ENCODE peak calls at places on chromosomes 16 and 17, in eight cellular contexts. One of them, this sample, is unnamed.

GRCh38 chr17:44360826-44361225 is 2.8 kb downstream of the FAM171A2 start:
- DNase-seq in A172: no peak
- DNase-seq in activated CD4-positive, alpha-beta T cell treated with anti-CD3 and anti-CD28 coated beads for 36 hours: no peak
- DNase-seq in frontal cortex: no peak
- DNase-seq in stimulated activated naive CD8-positive, alpha-beta T cell treated with anti-CD3 and anti-CD28 coated beads, Interleukin-15, amount 100 ng/mL, for 72 hours: no peak
- DNase-seq in stimulated activated CD8-positive, alpha-beta memory T cell treated with anti-CD3 and anti-CD28 coated beads, Interleukin-15, amount 100 ng/mL, for 4 hours: no peak
- DNase-seq in AG04449: peak; percentile 12
- DNase-seq in effector memory CD8-positive, alpha-beta T cell: no peak
- DNase-seq in this sample: no peak

GRCh38 chr17:12998461-12998860 is 19.4 kb downstream of the ELAC2 start:
- DNase-seq in stimulated activated CD8-positive, alpha-beta memory T cell treated with anti-CD3 and anti-CD28 coated beads, Interleukin-15, amount 100 ng/mL, for 4 hours: no peak
- DNase-seq in A172: no peak
- DNase-seq in effector memory CD8-positive, alpha-beta T cell: no peak
- DNase-seq in activated CD4-positive, alpha-beta T cell treated with anti-CD3 and anti-CD28 coated beads for 36 hours: no peak
- DNase-seq in AG04449: no peak
- DNase-seq in frontal cortex: no peak
- DNase-seq in stimulated activated naive CD8-positive, alpha-beta T cell treated with anti-CD3 and anti-CD28 coated beads, Interleukin-15, amount 100 ng/mL, for 72 hours: no peak
- DNase-seq in this sample: no peak

GRCh38 chr17:64622931-64623654 is 39.0 kb downstream of the SMURF2 start:
- DNase-seq in frontal cortex: no peak
- DNase-seq in AG04449: peak; percentile 26
- DNase-seq in activated CD4-positive, alpha-beta T cell treated with anti-CD3 and anti-CD28 coated beads for 36 hours: no peak
- DNase-seq in effector memory CD8-positive, alpha-beta T cell: no peak
- DNase-seq in stimulated activated naive CD8-positive, alpha-beta T cell treated with anti-CD3 and anti-CD28 coated beads, Interleukin-15, amount 100 ng/mL, for 72 hours: no peak
- DNase-seq in stimulated activated CD8-positive, alpha-beta memory T cell treated with anti-CD3 and anti-CD28 coated beads, Interleukin-15, amount 100 ng/mL, for 4 hours: no peak
- DNase-seq in A172: peak; percentile 93
- DNase-seq in this sample: peak; percentile 23

GRCh38 chr17:1644493-1645206 is 882 bp downstream of the SCARF1 start:
- DNase-seq in stimulated activated naive CD8-positive, alpha-beta T cell treated with anti-CD3 and anti-CD28 coated beads, Interleukin-15, amount 100 ng/mL, for 72 hours: peak; percentile 68
- DNase-seq in effector memory CD8-positive, alpha-beta T cell: no peak
- DNase-seq in stimulated activated CD8-positive, alpha-beta memory T cell treated with anti-CD3 and anti-CD28 coated beads, Interleukin-15, amount 100 ng/mL, for 4 hours: no peak
- DNase-seq in AG04449: no peak
- DNase-seq in frontal cortex: no peak
- DNase-seq in A172: peak; percentile 94
- DNase-seq in activated CD4-positive, alpha-beta T cell treated with anti-CD3 and anti-CD28 coated beads for 36 hours: peak; percentile 68
- DNase-seq in this sample: no peak

GRCh38 chr17:42266918-42267766 is 9.0 kb downstream of the STAT5B start:
- DNase-seq in activated CD4-positive, alpha-beta T cell treated with anti-CD3 and anti-CD28 coated beads for 36 hours: peak; percentile 70
- DNase-seq in AG04449: peak; percentile 46
- DNase-seq in effector memory CD8-positive, alpha-beta T cell: peak; percentile 66
- DNase-seq in stimulated activated naive CD8-positive, alpha-beta T cell treated with anti-CD3 and anti-CD28 coated beads, Interleukin-15, amount 100 ng/mL, for 72 hours: peak; percentile 65
- DNase-seq in A172: peak; percentile 89
- DNase-seq in stimulated activated CD8-positive, alpha-beta memory T cell treated with anti-CD3 and anti-CD28 coated beads, Interleukin-15, amount 100 ng/mL, for 4 hours: no peak
- DNase-seq in frontal cortex: no peak
- DNase-seq in this sample: peak; percentile 95

GRCh38 chr17:31854672-31855071 is 4.4 kb downstream of the COPRS start:
- DNase-seq in effector memory CD8-positive, alpha-beta T cell: no peak
- DNase-seq in A172: no peak
- DNase-seq in stimulated activated CD8-positive, alpha-beta memory T cell treated with anti-CD3 and anti-CD28 coated beads, Interleukin-15, amount 100 ng/mL, for 4 hours: no peak
- DNase-seq in frontal cortex: no peak
- DNase-seq in stimulated activated naive CD8-positive, alpha-beta T cell treated with anti-CD3 and anti-CD28 coated beads, Interleukin-15, amount 100 ng/mL, for 72 hours: no peak
- DNase-seq in activated CD4-positive, alpha-beta T cell treated with anti-CD3 and anti-CD28 coated beads for 36 hours: no peak
- DNase-seq in AG04449: no peak
- DNase-seq in this sample: no peak

GRCh38 chr16:79430129-79430789 is 170.3 kb downstream of the MAF start:
- DNase-seq in frontal cortex: no peak
- DNase-seq in activated CD4-positive, alpha-beta T cell treated with anti-CD3 and anti-CD28 coated beads for 36 hours: no peak
- DNase-seq in A172: no peak
- DNase-seq in stimulated activated naive CD8-positive, alpha-beta T cell treated with anti-CD3 and anti-CD28 coated beads, Interleukin-15, amount 100 ng/mL, for 72 hours: no peak
- DNase-seq in AG04449: no peak
- DNase-seq in effector memory CD8-positive, alpha-beta T cell: no peak
- DNase-seq in stimulated activated CD8-positive, alpha-beta memory T cell treated with anti-CD3 and anti-CD28 coated beads, Interleukin-15, amount 100 ng/mL, for 4 hours: no peak
- DNase-seq in this sample: no peak

GRCh38 chr17:2842464-2842863 is 46.2 kb downstream of the RAP1GAP2 start:
- DNase-seq in frontal cortex: no peak
- DNase-seq in stimulated activated CD8-positive, alpha-beta memory T cell treated with anti-CD3 and anti-CD28 coated beads, Interleukin-15, amount 100 ng/mL, for 4 hours: no peak
- DNase-seq in stimulated activated naive CD8-positive, alpha-beta T cell treated with anti-CD3 and anti-CD28 coated beads, Interleukin-15, amount 100 ng/mL, for 72 hours: no peak
- DNase-seq in effector memory CD8-positive, alpha-beta T cell: no peak
- DNase-seq in AG04449: no peak
- DNase-seq in A172: no peak
- DNase-seq in activated CD4-positive, alpha-beta T cell treated with anti-CD3 and anti-CD28 coated beads for 36 hours: no peak
- DNase-seq in this sample: no peak

GRCh38 chr16:28218109-28218508 is 6.3 kb upstream of the XPO6 start:
- DNase-seq in activated CD4-positive, alpha-beta T cell treated with anti-CD3 and anti-CD28 coated beads for 36 hours: peak; percentile 76
- DNase-seq in effector memory CD8-positive, alpha-beta T cell: peak; percentile 63
- DNase-seq in A172: peak; percentile 52
- DNase-seq in AG04449: no peak
- DNase-seq in stimulated activated CD8-positive, alpha-beta memory T cell treated with anti-CD3 and anti-CD28 coated beads, Interleukin-15, amount 100 ng/mL, for 4 hours: peak; percentile 28
- DNase-seq in frontal cortex: no peak
- DNase-seq in stimulated activated naive CD8-positive, alpha-beta T cell treated with anti-CD3 and anti-CD28 coated beads, Interleukin-15, amount 100 ng/mL, for 72 hours: peak; percentile 71
- DNase-seq in this sample: peak; percentile 23

GRCh38 chr17:17763136-17763535 is 73.7 kb downstream of the SREBF1 start:
- DNase-seq in stimulated activated naive CD8-positive, alpha-beta T cell treated with anti-CD3 and anti-CD28 coated beads, Interleukin-15, amount 100 ng/mL, for 72 hours: no peak
- DNase-seq in effector memory CD8-positive, alpha-beta T cell: no peak
- DNase-seq in activated CD4-positive, alpha-beta T cell treated with anti-CD3 and anti-CD28 coated beads for 36 hours: no peak
- DNase-seq in A172: no peak
- DNase-seq in AG04449: no peak
- DNase-seq in frontal cortex: no peak
- DNase-seq in stimulated activated CD8-positive, alpha-beta memory T cell treated with anti-CD3 and anti-CD28 coated beads, Interleukin-15, amount 100 ng/mL, for 4 hours: no peak
- DNase-seq in this sample: no peak

GRCh38 chr16:1989826-1990335 is at the start of gene SYNGR3:
- DNase-seq in frontal cortex: no peak
- DNase-seq in A172: no peak
- DNase-seq in AG04449: no peak
- DNase-seq in activated CD4-positive, alpha-beta T cell treated with anti-CD3 and anti-CD28 coated beads for 36 hours: peak; percentile 47
- DNase-seq in effector memory CD8-positive, alpha-beta T cell: no peak
- DNase-seq in stimulated activated CD8-positive, alpha-beta memory T cell treated with anti-CD3 and anti-CD28 coated beads, Interleukin-15, amount 100 ng/mL, for 4 hours: no peak
- DNase-seq in stimulated activated naive CD8-positive, alpha-beta T cell treated with anti-CD3 and anti-CD28 coated beads, Interleukin-15, amount 100 ng/mL, for 72 hours: no peak
- DNase-seq in this sample: no peak

GRCh38 chr17:39954876-39955275 is 7.9 kb upstream of the GSDMA start:
- DNase-seq in frontal cortex: no peak
- DNase-seq in A172: no peak
- DNase-seq in stimulated activated naive CD8-positive, alpha-beta T cell treated with anti-CD3 and anti-CD28 coated beads, Interleukin-15, amount 100 ng/mL, for 72 hours: no peak
- DNase-seq in stimulated activated CD8-positive, alpha-beta memory T cell treated with anti-CD3 and anti-CD28 coated beads, Interleukin-15, amount 100 ng/mL, for 4 hours: no peak
- DNase-seq in effector memory CD8-positive, alpha-beta T cell: no peak
- DNase-seq in activated CD4-positive, alpha-beta T cell treated with anti-CD3 and anti-CD28 coated beads for 36 hours: no peak
- DNase-seq in AG04449: no peak
- DNase-seq in this sample: no peak

GRCh38 chr16:79269211-79269863 is 331.2 kb downstream of the MAF start:
- DNase-seq in frontal cortex: no peak
- DNase-seq in stimulated activated CD8-positive, alpha-beta memory T cell treated with anti-CD3 and anti-CD28 coated beads, Interleukin-15, amount 100 ng/mL, for 4 hours: no peak
- DNase-seq in A172: no peak
- DNase-seq in activated CD4-positive, alpha-beta T cell treated with anti-CD3 and anti-CD28 coated beads for 36 hours: peak; percentile 86
- DNase-seq in AG04449: no peak
- DNase-seq in effector memory CD8-positive, alpha-beta T cell: no peak
- DNase-seq in stimulated activated naive CD8-positive, alpha-beta T cell treated with anti-CD3 and anti-CD28 coated beads, Interleukin-15, amount 100 ng/mL, for 72 hours: peak; percentile 81
- DNase-seq in this sample: no peak

GRCh38 chr17:5209396-5209795 is 17.7 kb upstream of the ZNF594 start:
- DNase-seq in effector memory CD8-positive, alpha-beta T cell: no peak
- DNase-seq in activated CD4-positive, alpha-beta T cell treated with anti-CD3 and anti-CD28 coated beads for 36 hours: no peak
- DNase-seq in stimulated activated CD8-positive, alpha-beta memory T cell treated with anti-CD3 and anti-CD28 coated beads, Interleukin-15, amount 100 ng/mL, for 4 hours: no peak
- DNase-seq in frontal cortex: no peak
- DNase-seq in stimulated activated naive CD8-positive, alpha-beta T cell treated with anti-CD3 and anti-CD28 coated beads, Interleukin-15, amount 100 ng/mL, for 72 hours: no peak
- DNase-seq in AG04449: no peak
- DNase-seq in A172: no peak
- DNase-seq in this sample: no peak

GRCh38 chr17:76281573-76282371 is 16.6 kb downstream of the UBALD2 start:
- DNase-seq in A172: no peak
- DNase-seq in AG04449: no peak
- DNase-seq in stimulated activated CD8-positive, alpha-beta memory T cell treated with anti-CD3 and anti-CD28 coated beads, Interleukin-15, amount 100 ng/mL, for 4 hours: no peak
- DNase-seq in frontal cortex: no peak
- DNase-seq in stimulated activated naive CD8-positive, alpha-beta T cell treated with anti-CD3 and anti-CD28 coated beads, Interleukin-15, amount 100 ng/mL, for 72 hours: no peak
- DNase-seq in activated CD4-positive, alpha-beta T cell treated with anti-CD3 and anti-CD28 coated beads for 36 hours: no peak
- DNase-seq in effector memory CD8-positive, alpha-beta T cell: no peak
- DNase-seq in this sample: no peak

GRCh38 chr16:3049921-3050481 is 3.6 kb downstream of the MMP25 start:
- DNase-seq in A172: no peak
- DNase-seq in stimulated activated CD8-positive, alpha-beta memory T cell treated with anti-CD3 and anti-CD28 coated beads, Interleukin-15, amount 100 ng/mL, for 4 hours: no peak
- DNase-seq in stimulated activated naive CD8-positive, alpha-beta T cell treated with anti-CD3 and anti-CD28 coated beads, Interleukin-15, amount 100 ng/mL, for 72 hours: no peak
- DNase-seq in AG04449: no peak
- DNase-seq in effector memory CD8-positive, alpha-beta T cell: no peak
- DNase-seq in activated CD4-positive, alpha-beta T cell treated with anti-CD3 and anti-CD28 coated beads for 36 hours: no peak
- DNase-seq in frontal cortex: no peak
- DNase-seq in this sample: no peak

GRCh38 chr16:878071-878784 is 77.7 kb upstream of the GNG13 start:
- DNase-seq in A172: no peak
- DNase-seq in stimulated activated CD8-positive, alpha-beta memory T cell treated with anti-CD3 and anti-CD28 coated beads, Interleukin-15, amount 100 ng/mL, for 4 hours: no peak
- DNase-seq in effector memory CD8-positive, alpha-beta T cell: peak; percentile 8
- DNase-seq in AG04449: no peak
- DNase-seq in activated CD4-positive, alpha-beta T cell treated with anti-CD3 and anti-CD28 coated beads for 36 hours: peak; percentile 45
- DNase-seq in stimulated activated naive CD8-positive, alpha-beta T cell treated with anti-CD3 and anti-CD28 coated beads, Interleukin-15, amount 100 ng/mL, for 72 hours: peak; percentile 33
- DNase-seq in frontal cortex: no peak
- DNase-seq in this sample: no peak

GRCh38 chr17:82583720-82584234 is 64.2 kb downstream of the FOXK2 start:
- DNase-seq in frontal cortex: no peak
- DNase-seq in effector memory CD8-positive, alpha-beta T cell: no peak
- DNase-seq in AG04449: no peak
- DNase-seq in A172: no peak
- DNase-seq in stimulated activated naive CD8-positive, alpha-beta T cell treated with anti-CD3 and anti-CD28 coated beads, Interleukin-15, amount 100 ng/mL, for 72 hours: no peak
- DNase-seq in stimulated activated CD8-positive, alpha-beta memory T cell treated with anti-CD3 and anti-CD28 coated beads, Interleukin-15, amount 100 ng/mL, for 4 hours: peak; percentile 50
- DNase-seq in activated CD4-positive, alpha-beta T cell treated with anti-CD3 and anti-CD28 coated beads for 36 hours: peak; percentile 57
- DNase-seq in this sample: no peak

GRCh38 chr16:81496742-81497141 is 52.1 kb downstream of the CMIP start:
- DNase-seq in stimulated activated naive CD8-positive, alpha-beta T cell treated with anti-CD3 and anti-CD28 coated beads, Interleukin-15, amount 100 ng/mL, for 72 hours: no peak
- DNase-seq in AG04449: no peak
- DNase-seq in frontal cortex: no peak
- DNase-seq in effector memory CD8-positive, alpha-beta T cell: no peak
- DNase-seq in activated CD4-positive, alpha-beta T cell treated with anti-CD3 and anti-CD28 coated beads for 36 hours: no peak
- DNase-seq in A172: no peak
- DNase-seq in stimulated activated CD8-positive, alpha-beta memory T cell treated with anti-CD3 and anti-CD28 coated beads, Interleukin-15, amount 100 ng/mL, for 4 hours: no peak
- DNase-seq in this sample: no peak

GRCh38 chr16:31664683-31665482 is 137.2 kb downstream of the AHSP start:
- DNase-seq in activated CD4-positive, alpha-beta T cell treated with anti-CD3 and anti-CD28 coated beads for 36 hours: no peak
- DNase-seq in effector memory CD8-positive, alpha-beta T cell: no peak
- DNase-seq in A172: no peak
- DNase-seq in stimulated activated naive CD8-positive, alpha-beta T cell treated with anti-CD3 and anti-CD28 coated beads, Interleukin-15, amount 100 ng/mL, for 72 hours: peak; percentile 29
- DNase-seq in AG04449: peak; percentile 9
- DNase-seq in stimulated activated CD8-positive, alpha-beta memory T cell treated with anti-CD3 and anti-CD28 coated beads, Interleukin-15, amount 100 ng/mL, for 4 hours: no peak
- DNase-seq in frontal cortex: no peak
- DNase-seq in this sample: peak; percentile 11

GRCh38 chr16:74372369-74372768 is 3.7 kb upstream of the NPIPB15 start:
- DNase-seq in frontal cortex: peak; percentile 27
- DNase-seq in stimulated activated naive CD8-positive, alpha-beta T cell treated with anti-CD3 and anti-CD28 coated beads, Interleukin-15, amount 100 ng/mL, for 72 hours: no peak
- DNase-seq in AG04449: no peak
- DNase-seq in effector memory CD8-positive, alpha-beta T cell: no peak
- DNase-seq in activated CD4-positive, alpha-beta T cell treated with anti-CD3 and anti-CD28 coated beads for 36 hours: no peak
- DNase-seq in A172: no peak
- DNase-seq in stimulated activated CD8-positive, alpha-beta memory T cell treated with anti-CD3 and anti-CD28 coated beads, Interleukin-15, amount 100 ng/mL, for 4 hours: no peak
- DNase-seq in this sample: no peak

GRCh38 chr17:20791626-20792025 is 212.1 kb downstream of the CDRT15L2 start:
- DNase-seq in stimulated activated CD8-positive, alpha-beta memory T cell treated with anti-CD3 and anti-CD28 coated beads, Interleukin-15, amount 100 ng/mL, for 4 hours: no peak
- DNase-seq in effector memory CD8-positive, alpha-beta T cell: no peak
- DNase-seq in AG04449: no peak
- DNase-seq in activated CD4-positive, alpha-beta T cell treated with anti-CD3 and anti-CD28 coated beads for 36 hours: no peak
- DNase-seq in A172: no peak
- DNase-seq in stimulated activated naive CD8-positive, alpha-beta T cell treated with anti-CD3 and anti-CD28 coated beads, Interleukin-15, amount 100 ng/mL, for 72 hours: no peak
- DNase-seq in frontal cortex: no peak
- DNase-seq in this sample: no peak

GRCh38 chr16:66832661-66833305 is 2.0 kb upstream of the NAE1 start:
- DNase-seq in effector memory CD8-positive, alpha-beta T cell: no peak
- DNase-seq in AG04449: no peak
- DNase-seq in stimulated activated CD8-positive, alpha-beta memory T cell treated with anti-CD3 and anti-CD28 coated beads, Interleukin-15, amount 100 ng/mL, for 4 hours: no peak
- DNase-seq in A172: no peak
- DNase-seq in activated CD4-positive, alpha-beta T cell treated with anti-CD3 and anti-CD28 coated beads for 36 hours: no peak
- DNase-seq in frontal cortex: no peak
- DNase-seq in stimulated activated naive CD8-positive, alpha-beta T cell treated with anti-CD3 and anti-CD28 coated beads, Interleukin-15, amount 100 ng/mL, for 72 hours: no peak
- DNase-seq in this sample: no peak

GRCh38 chr17:13594762-13595697 is 6.7 kb downstream of the HS3ST3A1 start:
- DNase-seq in frontal cortex: peak; percentile 34
- DNase-seq in stimulated activated naive CD8-positive, alpha-beta T cell treated with anti-CD3 and anti-CD28 coated beads, Interleukin-15, amount 100 ng/mL, for 72 hours: peak; percentile 73
- DNase-seq in A172: peak; percentile 92
- DNase-seq in stimulated activated CD8-positive, alpha-beta memory T cell treated with anti-CD3 and anti-CD28 coated beads, Interleukin-15, amount 100 ng/mL, for 4 hours: peak; percentile 39
- DNase-seq in AG04449: peak; percentile 57
- DNase-seq in activated CD4-positive, alpha-beta T cell treated with anti-CD3 and anti-CD28 coated beads for 36 hours: peak; percentile 89
- DNase-seq in effector memory CD8-positive, alpha-beta T cell: peak; percentile 85
- DNase-seq in this sample: peak; percentile 68

GRCh38 chr16:70402916-70403659 is 35.8 kb downstream of the ST3GAL2 start:
- DNase-seq in effector memory CD8-positive, alpha-beta T cell: no peak
- DNase-seq in activated CD4-positive, alpha-beta T cell treated with anti-CD3 and anti-CD28 coated beads for 36 hours: no peak
- DNase-seq in stimulated activated naive CD8-positive, alpha-beta T cell treated with anti-CD3 and anti-CD28 coated beads, Interleukin-15, amount 100 ng/mL, for 72 hours: no peak
- DNase-seq in A172: no peak
- DNase-seq in AG04449: no peak
- DNase-seq in stimulated activated CD8-positive, alpha-beta memory T cell treated with anti-CD3 and anti-CD28 coated beads, Interleukin-15, amount 100 ng/mL, for 4 hours: no peak
- DNase-seq in frontal cortex: no peak
- DNase-seq in this sample: no peak

GRCh38 chr17:80468222-80468621 is 8.2 kb downstream of the NPTX1 start:
- DNase-seq in stimulated activated naive CD8-positive, alpha-beta T cell treated with anti-CD3 and anti-CD28 coated beads, Interleukin-15, amount 100 ng/mL, for 72 hours: no peak
- DNase-seq in frontal cortex: no peak
- DNase-seq in effector memory CD8-positive, alpha-beta T cell: no peak
- DNase-seq in activated CD4-positive, alpha-beta T cell treated with anti-CD3 and anti-CD28 coated beads for 36 hours: no peak
- DNase-seq in AG04449: no peak
- DNase-seq in stimulated activated CD8-positive, alpha-beta memory T cell treated with anti-CD3 and anti-CD28 coated beads, Interleukin-15, amount 100 ng/mL, for 4 hours: no peak
- DNase-seq in A172: no peak
- DNase-seq in this sample: no peak

GRCh38 chr17:77528516-77529327 is 388.0 kb downstream of the SEC14L1 start:
- DNase-seq in stimulated activated CD8-positive, alpha-beta memory T cell treated with anti-CD3 and anti-CD28 coated beads, Interleukin-15, amount 100 ng/mL, for 4 hours: no peak
- DNase-seq in activated CD4-positive, alpha-beta T cell treated with anti-CD3 and anti-CD28 coated beads for 36 hours: peak; percentile 68
- DNase-seq in effector memory CD8-positive, alpha-beta T cell: no peak
- DNase-seq in AG04449: no peak
- DNase-seq in stimulated activated naive CD8-positive, alpha-beta T cell treated with anti-CD3 and anti-CD28 coated beads, Interleukin-15, amount 100 ng/mL, for 72 hours: peak; percentile 52
- DNase-seq in frontal cortex: peak; percentile 49
- DNase-seq in A172: no peak
- DNase-seq in this sample: no peak

GRCh38 chr17:49361902-49362722 is at the start of gene ZNF652:
- DNase-seq in AG04449: no peak
- DNase-seq in effector memory CD8-positive, alpha-beta T cell: peak; percentile 90
- DNase-seq in stimulated activated CD8-positive, alpha-beta memory T cell treated with anti-CD3 and anti-CD28 coated beads, Interleukin-15, amount 100 ng/mL, for 4 hours: peak; percentile 89
- DNase-seq in frontal cortex: peak; percentile 97
- DNase-seq in A172: peak; percentile 84
- DNase-seq in stimulated activated naive CD8-positive, alpha-beta T cell treated with anti-CD3 and anti-CD28 coated beads, Interleukin-15, amount 100 ng/mL, for 72 hours: peak; percentile 91
- DNase-seq in activated CD4-positive, alpha-beta T cell treated with anti-CD3 and anti-CD28 coated beads for 36 hours: peak; percentile 93
- DNase-seq in this sample: peak; percentile 68

GRCh38 chr16:4870138-4870671 is 22.9 kb downstream of the UBN1 start:
- DNase-seq in stimulated activated naive CD8-positive, alpha-beta T cell treated with anti-CD3 and anti-CD28 coated beads, Interleukin-15, amount 100 ng/mL, for 72 hours: no peak
- DNase-seq in frontal cortex: no peak
- DNase-seq in stimulated activated CD8-positive, alpha-beta memory T cell treated with anti-CD3 and anti-CD28 coated beads, Interleukin-15, amount 100 ng/mL, for 4 hours: no peak
- DNase-seq in AG04449: no peak
- DNase-seq in activated CD4-positive, alpha-beta T cell treated with anti-CD3 and anti-CD28 coated beads for 36 hours: no peak
- DNase-seq in effector memory CD8-positive, alpha-beta T cell: no peak
- DNase-seq in A172: no peak
- DNase-seq in this sample: no peak

GRCh38 chr16:46947900-46948547 is 25.4 kb downstream of the DNAJA2 start:
- DNase-seq in A172: peak; percentile 46
- DNase-seq in stimulated activated CD8-positive, alpha-beta memory T cell treated with anti-CD3 and anti-CD28 coated beads, Interleukin-15, amount 100 ng/mL, for 4 hours: no peak
- DNase-seq in effector memory CD8-positive, alpha-beta T cell: peak; percentile 24
- DNase-seq in activated CD4-positive, alpha-beta T cell treated with anti-CD3 and anti-CD28 coated beads for 36 hours: peak; percentile 56
- DNase-seq in stimulated activated naive CD8-positive, alpha-beta T cell treated with anti-CD3 and anti-CD28 coated beads, Interleukin-15, amount 100 ng/mL, for 72 hours: peak; percentile 36
- DNase-seq in AG04449: no peak
- DNase-seq in frontal cortex: no peak
- DNase-seq in this sample: peak; percentile 11